ENCODE peak calls at places on chromosomes 7 and 10, in ten cellular contexts. C, A, M, F, B, D, J, O, N and S are unnamed samples.

GRCh38 chr7:81690688-81691087 is 79.2 kb downstream of the HGF start:
- DNase-seq in N (no peak), A (no peak), C (no peak), D (no peak), B (no peak), M (no peak), F (no peak), J (no peak), O (no peak), S (no peak)

GRCh38 chr10:50436805-50437204 is 185.5 kb upstream of the ASAH2 start:
- DNase-seq in D (no peak), M (no peak), C (no peak), F (no peak), N (no peak), A (no peak), B (no peak), O (no peak), J (no peak), S (no peak)

GRCh38 chr7:77348371-77348813 is 67.8 kb downstream of the GSAP start:
- DNase-seq in D (peak), C (no peak), A (no peak), M (no peak), J (no peak), B (peak), N (no peak), F (peak), O (no peak), S (no peak)

GRCh38 chr7:517848-518629 is 1.6 kb downstream of the PDGFA start:
- DNase-seq in D (peak), B (peak), C (no peak), O (peak), A (peak), N (no peak), M (no peak), J (no peak), F (peak), S (no peak)

GRCh38 chr7:105652359-105652993 is 71.2 kb upstream of the EFCAB10 start:
- DNase-seq in J (peak), B (peak), F (peak), M (no peak), N (peak), D (peak), C (peak), A (peak), O (peak), S (peak)

GRCh38 chr10:101260764-101261341 is 31.6 kb upstream of the LBX1 start:
- DNase-seq in D (no peak), J (no peak), A (no peak), B (no peak), O (no peak), M (no peak), F (no peak), N (no peak), C (no peak), S (no peak)

GRCh38 chr10:77296534-77297369 is 340.9 kb downstream of the KCNMA1 start:
- DNase-seq in M (no peak), B (no peak), N (no peak), J (peak), O (no peak), D (no peak), C (no peak), A (no peak), F (no peak), S (no peak)

GRCh38 chr10:3554121-3554522 is 230.9 kb downstream of the KLF6 start:
- DNase-seq in D (no peak), F (no peak), B (no peak), C (no peak), A (no peak), O (no peak), J (no peak), N (no peak), M (no peak), S (no peak)

GRCh38 chr10:44425466-44425865 is 40.6 kb upstream of the CXCL12 start:
- DNase-seq in C (no peak), A (no peak), B (no peak), J (no peak), D (no peak), F (no peak), M (no peak), N (no peak), O (no peak), S (no peak)

GRCh38 chr10:23448802-23449570 is 10.1 kb downstream of the OTUD1 start:
- DNase-seq in M (no peak), F (no peak), C (no peak), A (no peak), J (no peak), B (no peak), O (no peak), N (no peak), D (peak), S (no peak)

GRCh38 chr7:75876126-75876881 is 2.5 kb upstream of the RHBDD2 start:
- DNase-seq in B (no peak), D (no peak), F (peak), C (no peak), A (no peak), M (no peak), N (no peak), J (no peak), O (no peak), S (no peak)

GRCh38 chr7:156560075-156560474 is 80.5 kb upstream of the RNF32 start:
- DNase-seq in C (no peak), B (no peak), A (no peak), O (no peak), J (peak), D (no peak), M (no peak), N (no peak), F (no peak), S (no peak)

GRCh38 chr7:23377134-23377533 is 78.0 kb downstream of the MALSU1 start:
- DNase-seq in B (peak), D (peak), F (no peak), M (no peak), A (no peak), J (no peak), O (no peak), C (no peak), N (no peak), S (no peak)

GRCh38 chr7:137073571-137074325 is 205.3 kb downstream of the CHRM2 start:
- DNase-seq in O (no peak), C (no peak), B (peak), J (no peak), F (no peak), A (no peak), N (no peak), D (peak), M (no peak), S (no peak)

GRCh38 chr7:87934699-87935372 is 785 bp downstream of the ADAM22 start:
- DNase-seq in N (peak), M (no peak), C (no peak), B (peak), J (no peak), F (no peak), A (peak), D (peak), O (no peak), S (no peak)

GRCh38 chr7:107856806-107857540 is 34.0 kb upstream of the DLD start:
- DNase-seq in N (no peak), J (no peak), C (no peak), M (no peak), B (peak), O (peak), A (peak), D (peak), F (peak), S (no peak)

GRCh38 chr7:144110272-144110671 is 889 bp downstream of the OR2A2 start:
- DNase-seq in O (no peak), B (no peak), D (no peak), M (no peak), J (no peak), F (no peak), C (no peak), N (no peak), A (no peak), S (no peak)
- TF ChIP-seq CTCF in O (no peak), B (no peak), D (no peak), M (no peak), J (no peak), F (no peak), C (no peak), N (no peak), A (no peak), S (no peak)

GRCh38 chr7:6558837-6559236 is 7.6 kb upstream of the GRID2IP start:
- DNase-seq in O (no peak), J (peak), F (no peak), B (peak), A (peak), N (no peak), M (no peak), C (peak), D (peak), S (peak)
- TF ChIP-seq CTCF in O (no peak), J (peak), F (no peak), B (peak), A (peak), N (peak), M (peak), C (peak), D (peak), S (peak)

DNA sequence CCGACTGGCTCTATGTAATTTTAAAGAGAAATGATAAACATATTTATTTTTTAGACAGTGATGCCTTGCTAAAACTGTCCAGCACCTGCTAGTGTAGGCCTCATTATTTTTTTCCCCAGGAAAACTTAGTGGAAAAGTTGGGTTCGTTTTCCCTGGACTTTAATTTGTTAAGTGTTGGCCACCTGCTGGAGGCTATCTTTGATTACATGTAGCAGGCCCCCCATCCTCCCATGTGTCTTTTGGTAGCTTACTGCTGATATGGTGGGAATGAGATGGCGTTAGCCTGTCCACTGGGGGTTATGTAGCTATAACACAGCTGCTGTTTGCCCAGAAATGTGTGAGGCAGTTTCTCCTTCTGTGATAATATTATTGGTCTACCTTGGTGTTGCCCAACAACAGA is 265.0 kb downstream of the SORCS3 start:
- DNase-seq in M (no peak), O (no peak), C (no peak), N (no peak), D (no peak), A (no peak), B (no peak), F (no peak), J (no peak), S (no peak)
- TF ChIP-seq CTCF in M (no peak), O (no peak), C (peak), N (peak), D (no peak), A (no peak), B (no peak), F (no peak), J (no peak), S (no peak)

GRCh38 chr10:68603766-68604165 is 43.6 kb downstream of the TET1 start:
- DNase-seq in J (no peak), M (no peak), F (no peak), N (no peak), A (no peak), D (no peak), B (no peak), C (no peak), O (no peak), S (no peak)
- TF ChIP-seq CTCF in J (no peak), M (no peak), F (no peak), N (peak), A (no peak), D (no peak), B (no peak), C (no peak), O (no peak), S (no peak)

GRCh38 chr10:6108631-6109443 is 20.0 kb downstream of the RBM17 start:
- DNase-seq in F (peak), C (peak), O (no peak), M (no peak), A (peak), N (no peak), J (no peak), B (peak), D (peak), S (peak)
- TF ChIP-seq CTCF in F (peak), C (peak), O (peak), M (peak), A (peak), N (peak), J (peak), B (peak), D (peak), S (peak)

DNA sequence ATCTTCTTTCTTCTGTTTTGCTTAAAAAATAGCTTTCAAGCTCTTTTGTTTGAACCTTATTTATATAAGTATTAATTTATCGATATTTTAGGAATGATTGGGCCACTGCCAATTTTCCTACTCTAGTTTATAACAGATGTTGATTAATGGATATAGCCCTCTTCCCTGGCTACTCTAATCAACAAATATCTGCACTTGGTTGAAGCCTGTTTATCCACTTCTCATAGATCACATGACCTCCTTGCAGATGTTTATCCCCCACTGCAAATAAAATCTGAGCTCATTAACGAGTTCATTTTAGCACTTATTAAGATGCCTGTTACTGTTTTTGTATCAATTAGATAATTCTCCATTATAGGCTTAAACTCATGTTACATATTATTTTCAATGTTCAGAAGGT is 715.3 kb downstream of the CNTNAP2 start:
- DNase-seq in J (no peak), D (no peak), F (no peak), M (no peak), O (no peak), N (no peak), B (no peak), A (no peak), C (no peak), S (no peak)
- TF ChIP-seq CTCF in J (no peak), D (no peak), F (no peak), M (no peak), O (no peak), N (no peak), B (no peak), A (no peak), C (no peak), S (no peak)

GRCh38 chr7:55271661-55272060 is 93.5 kb upstream of the LANCL2 start:
- DNase-seq in J (no peak), D (no peak), C (no peak), B (no peak), N (no peak), A (no peak), O (no peak), F (no peak), M (no peak), S (no peak)

GRCh38 chr7:55272328-55272727 is 92.8 kb upstream of the LANCL2 start:
- DNase-seq in J (no peak), O (no peak), F (no peak), D (no peak), N (no peak), M (no peak), C (no peak), B (no peak), A (no peak), S (no peak)

GRCh38 chr7:55274156-55274555 is 91.0 kb upstream of the LANCL2 start:
- DNase-seq in D (no peak), A (no peak), J (no peak), F (no peak), N (no peak), C (no peak), B (no peak), M (no peak), O (no peak), S (no peak)

GRCh38 chr7:55273186-55273980 is 91.8 kb upstream of the LANCL2 start:
- DNase-seq in M (no peak), C (no peak), B (no peak), D (no peak), A (no peak), O (no peak), F (no peak), N (no peak), J (no peak), S (no peak)

DNA sequence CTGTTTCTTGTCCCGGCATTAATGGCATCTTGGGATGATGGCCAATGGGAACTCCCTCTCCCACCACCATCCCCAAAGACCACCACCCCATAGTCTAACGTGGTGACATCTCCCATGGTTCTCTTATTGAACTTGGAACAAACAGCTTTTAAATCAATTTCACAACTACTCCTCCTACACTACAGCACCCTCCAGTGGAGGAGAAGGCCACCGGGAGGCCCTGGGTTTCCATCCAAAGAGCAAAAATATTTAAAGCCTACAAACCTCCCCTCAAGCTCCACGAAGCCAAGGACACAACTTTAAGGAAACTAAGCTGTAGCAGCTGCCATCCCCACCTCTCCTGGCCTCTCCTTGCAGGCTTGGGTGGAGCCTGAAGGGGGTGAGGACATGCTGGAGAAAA is 94.1 kb upstream of the LANCL2 start:
- DNase-seq in C (no peak), A (no peak), N (no peak), F (no peak), B (no peak), J (no peak), O (no peak), D (peak), M (no peak), S (peak)
- TF ChIP-seq CTCF in C (peak), A (peak), N (peak), F (peak), B (peak), J (peak), O (no peak), D (peak), M (no peak), S (peak)

DNA sequence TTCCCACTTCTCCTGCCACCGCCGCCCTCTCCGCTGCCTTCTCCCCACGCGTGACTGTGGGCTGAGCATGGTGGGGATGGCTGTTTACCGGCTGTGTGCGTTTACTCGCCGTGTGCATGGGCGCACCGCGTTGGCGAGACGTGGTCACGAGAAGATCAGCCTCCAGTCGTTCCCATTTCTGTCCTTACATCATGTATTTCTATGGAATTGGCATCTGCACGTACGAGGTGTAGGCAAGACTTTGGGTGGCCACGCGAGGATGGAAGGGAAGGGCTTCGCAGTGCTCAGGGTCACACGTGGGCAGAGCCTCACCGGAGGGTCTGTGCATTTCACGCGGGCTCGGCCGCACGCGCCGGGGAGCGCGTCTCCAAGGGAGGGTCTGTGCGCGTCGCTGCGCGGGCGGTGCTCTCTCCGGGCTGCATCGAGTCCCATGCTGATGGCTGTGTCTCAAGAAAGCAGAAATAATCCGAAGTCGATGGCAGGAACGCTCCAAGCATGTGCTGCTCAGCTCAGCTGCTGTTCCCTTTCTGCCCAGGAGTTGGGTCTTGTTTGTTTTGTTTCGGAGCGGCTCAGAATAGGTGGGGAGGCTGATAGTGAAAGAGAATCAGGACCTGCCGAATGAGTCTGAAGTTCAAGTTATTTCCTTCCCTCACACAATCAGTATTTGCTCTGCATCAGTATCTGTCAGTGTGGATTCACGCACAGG is 973 bp downstream of the CAMK1D start:
- DNase-seq in M (no peak), N (peak), D (peak), J (peak), O (peak), F (peak), A (peak), B (peak), C (no peak), S (no peak)
- TF ChIP-seq CTCF in M (peak), N (peak), D (peak), J (no peak), O (no peak), F (no peak), A (no peak), B (no peak), C (no peak), S (no peak)